ENCODE peak calls at places on chromosomes 12 and 14, in six cellular contexts. O is GM10248; E is amygdala; L is activated gamma-delta T cell treated with anti-CD3 and anti-CD28 coated beads, Interleukin-2, amount 50 U/mL, for 16 hours; I is stromal cell of bone marrow; N is stimulated activated CD8-positive, alpha-beta memory T cell treated with anti-CD3 and anti-CD28 coated beads, Interleukin-4, amount 100 ng/mL, for 1 hour. G is an unnamed sample.

GRCh38 chr12:62684586-62685295 is 218.1 kb downstream of the MON2 start:
- DNase-seq in O (no peak), E (no peak), L (no peak), I (no peak), N (no peak), G (no peak)

GRCh38 chr14:61476737-61477410 is 155.5 kb downstream of the PRKCH start:
- DNase-seq in O (no peak), E (no peak), L (peak; percentile 46), I (peak; percentile 93), N (peak; percentile 48), G (no peak)

GRCh38 chr14:85316701-85317100 is 213.2 kb upstream of the FLRT2 start:
- DNase-seq in O (no peak), E (no peak), L (no peak), I (no peak), N (no peak), G (no peak)

GRCh38 chr12:113262710-113263109 is 41.4 kb downstream of the TPCN1 start:
- DNase-seq in O (no peak), E (no peak), L (no peak), I (no peak), N (no peak), G (no peak)

GRCh38 chr12:111812881-111813741 is 28.9 kb upstream of the MAPKAPK5 start:
- DNase-seq in O (peak; percentile 86), E (peak; percentile 18), L (peak; percentile 33), I (peak; percentile 71), N (peak; percentile 30), G (peak; percentile 72)

GRCh38 chr14:99603471-99603933 is 505 bp downstream of the CCDC85C start:
- DNase-seq in O (no peak), E (no peak), L (no peak), I (no peak), N (peak; percentile 11), G (peak; percentile 50)

GRCh38 chr12:92065018-92065499 is 80.6 kb downstream of the BTG1 start:
- DNase-seq in O (no peak), E (peak; percentile 10), L (peak; percentile 10), I (no peak), N (no peak), G (peak; percentile 46)

GRCh38 chr12:72282721-72283120 is 10.6 kb downstream of the TRHDE start:
- DNase-seq in O (no peak), E (no peak), L (no peak), I (no peak), N (no peak), G (peak; percentile 16)

GRCh38 chr14:106185837-106186233 is 659.5 kb downstream of the TMEM121 start:
- DNase-seq in O (no peak), E (no peak), L (peak; percentile 41), I (no peak), N (peak; percentile 42), G (no peak)

GRCh38 chr12:100826323-100826722 is 31.7 kb downstream of the ANO4 start:
- DNase-seq in O (no peak), E (peak; percentile 34), L (no peak), I (peak; percentile 31), N (no peak), G (peak; percentile 69)

GRCh38 chr12:47774664-47775063 is 1.6 kb downstream of the SLC48A1 start:
- DNase-seq in O (no peak), E (no peak), L (no peak), I (no peak), N (no peak), G (no peak)

GRCh38 chr12:111766608-111767361 is at the start of gene ALDH2:
- DNase-seq in O (no peak), E (peak; percentile 56), L (peak; percentile 14), I (no peak), N (no peak), G (peak; percentile 87)

G was measured in head of caudate nucleus.